ENCODE peak calls at places on chromosome X, in eight cellular contexts. One of them, this sample, is unnamed.
A peak's percentile ranks its signal among the peaks of the same experiment; 100 is the strongest.

GRCh38 chrX:46575586-46575985 is 2.0 kb downstream of the CHST7 start:
- DNase-seq in upper lobe of right lung: no peak
- DNase-seq in psoas muscle: no peak
- DNase-seq in thyroid gland: no peak
- DNase-seq in breast epithelium: no peak
- DNase-seq in progenitor cell of endocrine pancreas: no peak
- DNase-seq in GM13977: no peak
- DNase-seq in BJ: no peak
- DNase-seq in this sample: no peak

GRCh38 chrX:130091976-130092522 is 18.2 kb downstream of the ELF4 start:
- DNase-seq in upper lobe of right lung: peak; percentile 80
- DNase-seq in psoas muscle: peak; percentile 62
- DNase-seq in thyroid gland: peak; percentile 20
- DNase-seq in breast epithelium: no peak
- DNase-seq in progenitor cell of endocrine pancreas: no peak
- DNase-seq in GM13977: peak; percentile 87
- DNase-seq in BJ: no peak
- DNase-seq in this sample: no peak

GRCh38 chrX:47170861-47171692 is 22.6 kb upstream of the UBA1 start:
- DNase-seq in upper lobe of right lung: peak; percentile 20
- DNase-seq in psoas muscle: no peak
- DNase-seq in thyroid gland: no peak
- DNase-seq in breast epithelium: no peak
- DNase-seq in progenitor cell of endocrine pancreas: no peak
- DNase-seq in GM13977: no peak
- DNase-seq in BJ: no peak
- DNase-seq in this sample: no peak

GRCh38 chrX:15882704-15883539 is 28.3 kb upstream of the AP1S2 start:
- DNase-seq in upper lobe of right lung: no peak
- DNase-seq in psoas muscle: no peak
- DNase-seq in thyroid gland: no peak
- DNase-seq in breast epithelium: no peak
- DNase-seq in progenitor cell of endocrine pancreas: no peak
- DNase-seq in GM13977: no peak
- DNase-seq in BJ: no peak
- DNase-seq in this sample: no peak

GRCh38 chrX:129983575-129984131 is 1.2 kb downstream of the BCORL1 start:
- DNase-seq in upper lobe of right lung: peak; percentile 64
- DNase-seq in psoas muscle: peak; percentile 57
- DNase-seq in thyroid gland: no peak
- DNase-seq in breast epithelium: no peak
- DNase-seq in progenitor cell of endocrine pancreas: peak; percentile 28
- DNase-seq in GM13977: peak; percentile 46
- DNase-seq in BJ: no peak
- DNase-seq in this sample: no peak

GRCh38 chrX:40748977-40749376 is 13.6 kb upstream of the MED14 start:
- DNase-seq in upper lobe of right lung: no peak
- DNase-seq in psoas muscle: no peak
- DNase-seq in thyroid gland: no peak
- DNase-seq in breast epithelium: no peak
- DNase-seq in progenitor cell of endocrine pancreas: no peak
- DNase-seq in GM13977: no peak
- DNase-seq in BJ: no peak
- DNase-seq in this sample: no peak

GRCh38 chrX:11099465-11099864 is 11.7 kb upstream of the HCCS start:
- DNase-seq in upper lobe of right lung: no peak
- DNase-seq in psoas muscle: no peak
- DNase-seq in thyroid gland: no peak
- DNase-seq in breast epithelium: no peak
- DNase-seq in progenitor cell of endocrine pancreas: no peak
- DNase-seq in GM13977: no peak
- DNase-seq in BJ: no peak
- DNase-seq in this sample: no peak

GRCh38 chrX:13024911-13025454 is 19.4 kb downstream of the FAM9C start:
- DNase-seq in upper lobe of right lung: no peak
- DNase-seq in psoas muscle: no peak
- DNase-seq in thyroid gland: no peak
- DNase-seq in breast epithelium: no peak
- DNase-seq in progenitor cell of endocrine pancreas: no peak
- DNase-seq in GM13977: no peak
- DNase-seq in BJ: no peak
- DNase-seq in this sample: no peak

GRCh38 chrX:150224676-150225075 is 138.4 kb upstream of the MAMLD1 start:
- DNase-seq in upper lobe of right lung: no peak
- DNase-seq in psoas muscle: no peak
- DNase-seq in thyroid gland: no peak
- DNase-seq in breast epithelium: no peak
- DNase-seq in progenitor cell of endocrine pancreas: no peak
- DNase-seq in GM13977: no peak
- DNase-seq in BJ: no peak
- DNase-seq in this sample: no peak

DNA sequence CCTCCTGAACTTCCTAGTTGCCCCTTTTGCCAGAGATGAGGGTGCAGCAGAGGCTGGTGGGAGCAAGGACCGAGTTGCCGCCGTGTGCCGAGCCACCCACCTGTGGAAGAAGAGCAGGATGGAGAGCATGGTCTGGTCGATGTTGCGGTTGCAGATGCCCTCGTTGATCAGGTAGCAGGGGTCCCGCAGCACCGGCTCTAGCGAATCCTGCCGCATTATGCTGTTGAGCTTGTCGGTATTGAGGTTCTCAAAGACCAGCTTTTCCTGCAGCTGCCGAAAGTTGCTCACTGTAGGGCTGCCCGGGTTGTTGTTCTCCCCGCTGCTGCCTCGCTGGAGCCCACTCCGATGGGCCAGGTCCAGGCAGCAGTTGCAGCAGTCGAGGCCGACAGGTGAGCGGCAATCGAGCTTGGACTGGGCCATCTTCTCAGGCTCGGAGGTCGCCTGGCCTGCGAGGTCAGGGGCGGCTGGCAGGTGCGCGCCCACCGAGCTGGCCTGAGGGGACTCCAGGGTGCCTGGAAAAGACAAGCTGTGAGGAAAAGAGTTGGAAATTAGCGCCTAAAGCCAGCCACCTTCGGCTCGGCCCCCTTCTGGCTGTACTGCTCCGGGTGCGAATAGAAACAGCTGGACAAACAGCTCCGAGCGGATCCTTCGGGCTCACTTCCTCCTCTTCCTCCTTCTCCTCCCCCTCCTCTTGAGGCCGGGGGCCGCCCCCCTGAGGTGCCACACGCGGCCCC is 420 bp downstream of the TSC22D3 start:
- DNase-seq in upper lobe of right lung: no peak
- DNase-seq in psoas muscle: no peak
- DNase-seq in thyroid gland: peak; percentile 29
- DNase-seq in breast epithelium: no peak
- DNase-seq in progenitor cell of endocrine pancreas: no peak
- DNase-seq in GM13977: no peak
- DNase-seq in BJ: no peak
- DNase-seq in this sample: no peak
- TF ChIP-seq CTCF in upper lobe of right lung: no peak
- TF ChIP-seq CTCF in psoas muscle: no peak
- TF ChIP-seq CTCF in thyroid gland: no peak
- TF ChIP-seq CTCF in breast epithelium: no peak
- TF ChIP-seq CTCF in progenitor cell of endocrine pancreas: no peak
- TF ChIP-seq CTCF in GM13977: no peak
- TF ChIP-seq CTCF in BJ: no peak
- TF ChIP-seq CTCF in this sample: no peak

GRCh38 chrX:135438734-135439043 is 16.9 kb downstream of the SMIM10L2A start:
- DNase-seq in upper lobe of right lung: no peak
- DNase-seq in psoas muscle: no peak
- DNase-seq in thyroid gland: no peak
- DNase-seq in breast epithelium: no peak
- DNase-seq in progenitor cell of endocrine pancreas: no peak
- DNase-seq in GM13977: no peak
- DNase-seq in BJ: no peak
- DNase-seq in this sample: no peak
- TF ChIP-seq CTCF in upper lobe of right lung: no peak
- TF ChIP-seq CTCF in psoas muscle: no peak
- TF ChIP-seq CTCF in thyroid gland: no peak
- TF ChIP-seq CTCF in breast epithelium: no peak
- TF ChIP-seq CTCF in progenitor cell of endocrine pancreas: no peak
- TF ChIP-seq CTCF in GM13977: no peak
- TF ChIP-seq CTCF in BJ: no peak
- TF ChIP-seq CTCF in this sample: no peak

GRCh38 chrX:101460669-101461068 is 24.6 kb upstream of the ARMCX4 start:
- DNase-seq in upper lobe of right lung: no peak
- DNase-seq in psoas muscle: no peak
- DNase-seq in thyroid gland: no peak
- DNase-seq in breast epithelium: no peak
- DNase-seq in progenitor cell of endocrine pancreas: no peak
- DNase-seq in GM13977: no peak
- DNase-seq in BJ: no peak
- DNase-seq in this sample: no peak

DNA sequence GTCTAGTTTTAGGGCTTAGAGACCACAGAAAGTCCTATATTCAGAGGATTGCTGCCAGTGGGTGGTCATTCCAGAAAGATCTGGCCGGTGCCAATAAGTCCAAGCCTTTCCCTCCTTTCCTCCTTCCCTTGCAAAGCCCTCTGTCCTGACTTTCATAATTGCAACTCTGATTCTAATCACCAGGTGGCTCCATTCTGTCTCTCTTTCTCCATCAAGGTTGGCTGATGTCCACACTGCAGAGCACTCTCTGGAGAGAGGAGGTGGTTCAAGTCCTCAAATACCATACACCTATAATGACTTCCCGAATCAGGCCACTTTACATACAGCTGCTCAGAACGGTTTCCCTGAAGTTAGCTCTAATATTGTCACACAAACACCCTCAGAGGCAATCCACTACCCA is 22.4 kb upstream of the ARMCX4 start:
- DNase-seq in upper lobe of right lung: no peak
- DNase-seq in psoas muscle: no peak
- DNase-seq in thyroid gland: no peak
- DNase-seq in breast epithelium: no peak
- DNase-seq in progenitor cell of endocrine pancreas: no peak
- DNase-seq in GM13977: peak; percentile 35
- DNase-seq in BJ: no peak
- DNase-seq in this sample: no peak
- TF ChIP-seq CTCF in upper lobe of right lung: peak; percentile 29
- TF ChIP-seq CTCF in psoas muscle: peak; percentile 23
- TF ChIP-seq CTCF in thyroid gland: peak; percentile 9
- TF ChIP-seq CTCF in breast epithelium: no peak
- TF ChIP-seq CTCF in progenitor cell of endocrine pancreas: peak; percentile 9
- TF ChIP-seq CTCF in GM13977: peak; percentile 44
- TF ChIP-seq CTCF in BJ: peak; percentile 39
- TF ChIP-seq CTCF in this sample: no peak

GRCh38 chrX:9864011-9864410 is 77.8 kb downstream of the SHROOM2 start:
- DNase-seq in upper lobe of right lung: no peak
- DNase-seq in psoas muscle: no peak
- DNase-seq in thyroid gland: no peak
- DNase-seq in breast epithelium: no peak
- DNase-seq in progenitor cell of endocrine pancreas: no peak
- DNase-seq in GM13977: no peak
- DNase-seq in BJ: no peak
- DNase-seq in this sample: no peak

GRCh38 chrX:9860826-9861225 is 74.6 kb downstream of the SHROOM2 start:
- DNase-seq in upper lobe of right lung: no peak
- DNase-seq in psoas muscle: no peak
- DNase-seq in thyroid gland: no peak
- DNase-seq in breast epithelium: no peak
- DNase-seq in progenitor cell of endocrine pancreas: no peak
- DNase-seq in GM13977: no peak
- DNase-seq in BJ: no peak
- DNase-seq in this sample: no peak

GRCh38 chrX:9861711-9862110 is 75.5 kb downstream of the SHROOM2 start:
- DNase-seq in upper lobe of right lung: no peak
- DNase-seq in psoas muscle: no peak
- DNase-seq in thyroid gland: no peak
- DNase-seq in breast epithelium: no peak
- DNase-seq in progenitor cell of endocrine pancreas: no peak
- DNase-seq in GM13977: no peak
- DNase-seq in BJ: no peak
- DNase-seq in this sample: no peak

GRCh38 chrX:9862953-9863352 is 76.7 kb downstream of the SHROOM2 start:
- DNase-seq in upper lobe of right lung: no peak
- DNase-seq in psoas muscle: no peak
- DNase-seq in thyroid gland: no peak
- DNase-seq in breast epithelium: no peak
- DNase-seq in progenitor cell of endocrine pancreas: no peak
- DNase-seq in GM13977: no peak
- DNase-seq in BJ: no peak
- DNase-seq in this sample: no peak

DNA sequence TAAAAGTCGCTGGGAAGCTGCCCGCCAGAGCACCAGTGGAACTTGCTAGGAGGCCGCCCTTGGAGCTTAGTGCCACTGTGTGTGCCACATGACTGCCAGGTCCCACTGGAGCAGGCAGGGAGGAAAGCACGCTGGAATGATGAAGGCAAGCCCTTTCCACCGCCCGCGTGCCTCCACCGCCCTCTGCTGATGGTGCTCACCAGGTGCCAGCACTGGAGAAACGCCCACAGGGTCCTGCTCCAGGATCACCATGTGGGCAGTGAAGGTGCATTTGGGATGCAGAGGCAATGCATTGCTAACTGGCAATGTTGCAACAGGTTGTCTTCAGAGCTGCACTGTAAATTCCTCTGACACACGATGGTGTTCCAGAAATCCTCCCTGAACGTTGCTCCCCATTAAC is 76.3 kb downstream of the SHROOM2 start:
- DNase-seq in upper lobe of right lung: no peak
- DNase-seq in psoas muscle: no peak
- DNase-seq in thyroid gland: no peak
- DNase-seq in breast epithelium: no peak
- DNase-seq in progenitor cell of endocrine pancreas: no peak
- DNase-seq in GM13977: no peak
- DNase-seq in BJ: no peak
- DNase-seq in this sample: no peak
- TF ChIP-seq CTCF in upper lobe of right lung: no peak
- TF ChIP-seq CTCF in psoas muscle: no peak
- TF ChIP-seq CTCF in thyroid gland: no peak
- TF ChIP-seq CTCF in breast epithelium: no peak
- TF ChIP-seq CTCF in progenitor cell of endocrine pancreas: no peak
- TF ChIP-seq CTCF in GM13977: peak; percentile 1
- TF ChIP-seq CTCF in BJ: no peak
- TF ChIP-seq CTCF in this sample: no peak